ENCODE peak calls at places on chromosomes 16 and 17, in seven cellular contexts. M is Ammon's horn; W is stimulated activated naive CD8-positive, alpha-beta T cell treated with anti-CD3 and anti-CD28 coated beads, Interleukin-15, Interleukin-2, amounts not matched to agents 100 U/mL and 50 U/mL, for 24 hours; T is NCI-H774; I is brain pericyte; Q is stimulated activated CD8-positive, alpha-beta memory T cell treated with anti-CD3 and anti-CD28 coated beads, Interleukin-4, amount 100 ng/mL, for 1 hour; F is neural crest cell. H is an unnamed sample.

GRCh38 chr16:70662991-70663523 is 16.7 kb downstream of the IL34 start:
- DNase-seq in M (peak), W (no peak), T (no peak), I (no peak), Q (no peak), F (no peak), H (no peak)

GRCh38 chr16:1105888-1106620 is 10.0 kb upstream of the C1QTNF8 start:
- DNase-seq in M (peak), W (peak), T (no peak), I (no peak), Q (peak), F (peak), H (peak)

GRCh38 chr17:78040561-78041400 is 82.3 kb downstream of the TNRC6C start:
- DNase-seq in M (peak), W (peak), T (peak), I (peak), Q (no peak), F (no peak), H (no peak)

GRCh38 chr16:1432388-1433262 is 1.7 kb downstream of the PERCC1 start:
- DNase-seq in M (no peak), W (peak), T (no peak), I (no peak), Q (no peak), F (no peak), H (no peak)

GRCh38 chr17:36939944-36940312 is 2.7 kb downstream of the LHX1 start:
- DNase-seq in M (no peak), W (no peak), T (no peak), I (no peak), Q (no peak), F (no peak), H (no peak)

GRCh38 chr16:17773698-17774101 is 302.9 kb upstream of the XYLT1 start:
- DNase-seq in M (peak), W (no peak), T (no peak), I (peak), Q (no peak), F (no peak), H (no peak)

GRCh38 chr17:74524751-74525725 is 6.2 kb downstream of the CD300LB start:
- DNase-seq in M (no peak), W (no peak), T (no peak), I (no peak), Q (no peak), F (no peak), H (no peak)

GRCh38 chr17:74763565-74764387 is 12.4 kb downstream of the NAT9 start:
- DNase-seq in M (peak), W (no peak), T (no peak), I (no peak), Q (no peak), F (peak), H (no peak)

GRCh38 chr17:78278139-78278741 is 46.8 kb downstream of the TMEM235 start:
- DNase-seq in M (no peak), W (no peak), T (no peak), I (no peak), Q (no peak), F (no peak), H (no peak)

GRCh38 chr16:89023151-89023551 is 46.1 kb upstream of the CBFA2T3 start:
- DNase-seq in M (no peak), W (no peak), T (no peak), I (no peak), Q (no peak), F (no peak), H (no peak)

GRCh38 chr16:8720080-8720966 is 45.9 kb downstream of the ABAT start:
- DNase-seq in M (peak), W (no peak), T (peak), I (no peak), Q (no peak), F (peak), H (peak)

GRCh38 chr16:89401641-89402445 is 88.5 kb downstream of the ANKRD11 start:
- DNase-seq in M (no peak), W (no peak), T (no peak), I (peak), Q (no peak), F (no peak), H (no peak)

GRCh38 chr16:2042666-2043295 is 4.9 kb downstream of the NTHL1 start:
- DNase-seq in M (no peak), W (no peak), T (peak), I (no peak), Q (no peak), F (no peak), H (no peak)

GRCh38 chr16:14333361-14333760 is 262.2 kb downstream of the MRTFB start:
- DNase-seq in M (no peak), W (no peak), T (no peak), I (no peak), Q (no peak), F (no peak), H (no peak)

GRCh38 chr17:30526401-30526800 is 49.2 kb downstream of the GOSR1 start:
- DNase-seq in M (no peak), W (no peak), T (no peak), I (no peak), Q (no peak), F (no peak), H (no peak)

GRCh38 chr17:79850571-79851460 is 11.6 kb upstream of the CBX4 start:
- DNase-seq in M (no peak), W (peak), T (no peak), I (no peak), Q (no peak), F (no peak), H (no peak)

GRCh38 chr17:9271989-9272388 is 250.7 kb downstream of the NTN1 start:
- DNase-seq in M (peak), W (no peak), T (no peak), I (no peak), Q (no peak), F (peak), H (no peak)

GRCh38 chr17:42180922-42181850 is at the start of gene KCNH4:
- DNase-seq in M (peak), W (peak), T (peak), I (no peak), Q (peak), F (peak), H (no peak)

H was measured in H1.